ENCODE peak calls at places on chromosomes 16 and 17, in six cellular contexts. A, G, L, S, E and B are unnamed samples.

GRCh38 chr17:56812971-56813388 is 20.7 kb downstream of the C17orf67 start:
- DNase-seq in A (no peak), G (no peak), L (no peak), S (no peak), E (no peak), B (no peak)

GRCh38 chr16:67936876-67937605 is 391 bp upstream of the PSMB10 start:
- DNase-seq in A (peak), G (no peak), L (no peak), S (peak), E (no peak), B (peak)

GRCh38 chr17:43396491-43397060 is 2.2 kb upstream of the ARL4D start:
- DNase-seq in A (no peak), G (no peak), L (no peak), S (no peak), E (no peak), B (no peak)

GRCh38 chr16:66344533-66345145 is 21.9 kb upstream of the CDH5 start:
- DNase-seq in A (no peak), G (no peak), L (no peak), S (peak), E (no peak), B (no peak)

GRCh38 chr16:66534376-66534799 is 15.5 kb downstream of the TK2 start:
- DNase-seq in A (no peak), G (no peak), L (no peak), S (no peak), E (no peak), B (no peak)

GRCh38 chr17:78716814-78717393 is 65.2 kb downstream of the CYTH1 start:
- DNase-seq in A (no peak), G (peak), L (peak), S (peak), E (peak), B (peak)

GRCh38 chr16:71855937-71856662 is 10.3 kb downstream of the ATXN1L start:
- DNase-seq in A (peak), G (no peak), L (no peak), S (no peak), E (no peak), B (no peak)

GRCh38 chr17:63070031-63070430 is 104.0 kb downstream of the TANC2 start:
- DNase-seq in A (no peak), G (no peak), L (no peak), S (no peak), E (no peak), B (no peak)

GRCh38 chr17:61259360-61259759 is 140.3 kb upstream of the TBX2 start:
- DNase-seq in A (no peak), G (no peak), L (no peak), S (no peak), E (no peak), B (no peak)

GRCh38 chr17:77729587-77729986 is 228.9 kb upstream of the TNRC6C start:
- DNase-seq in A (no peak), G (no peak), L (no peak), S (no peak), E (no peak), B (no peak)

GRCh38 chr16:87601322-87602004 is 845 bp upstream of the JPH3 start:
- DNase-seq in A (no peak), G (no peak), L (no peak), S (no peak), E (no peak), B (no peak)
- H3K4me3 ChIP-seq in A (no peak), G (no peak), L (no peak), S (no peak), E (no peak), B (no peak)

GRCh38 chr16:62909597-62909996 is 873.4 kb upstream of the CDH8 start:
- DNase-seq in A (no peak), G (no peak), L (no peak), S (no peak), E (no peak), B (no peak)
- H3K4me3 ChIP-seq in A (no peak), G (no peak), L (no peak), S (no peak), E (no peak), B (no peak)

DNA sequence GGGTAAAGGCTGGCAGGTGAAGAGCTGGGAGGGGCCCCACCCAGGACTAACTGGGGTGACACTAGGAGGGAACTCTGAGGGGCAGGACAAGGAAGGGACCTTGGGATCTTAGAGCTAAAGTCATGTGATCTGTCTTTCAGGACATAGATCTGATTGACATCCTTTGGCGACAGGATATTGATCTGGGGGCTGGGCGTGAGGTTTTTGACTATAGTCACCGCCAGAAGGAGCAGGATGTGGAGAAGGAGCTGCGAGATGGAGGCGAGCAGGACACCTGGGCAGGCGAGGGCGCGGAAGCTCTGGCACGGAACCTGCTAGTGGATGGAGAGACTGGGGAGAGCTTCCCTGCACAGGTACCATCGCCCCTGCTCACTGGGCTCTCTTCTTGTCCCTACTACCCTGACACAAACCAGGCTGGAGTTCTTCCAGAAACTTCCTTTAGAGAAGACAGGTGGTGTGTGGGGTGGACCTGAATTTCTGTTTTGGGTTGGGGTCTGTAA is 8.1 kb downstream of the NFE2L1 start:
- DNase-seq in A (no peak), G (no peak), L (no peak), S (no peak), E (no peak), B (no peak)
- H3K4me3 ChIP-seq in A (no peak), G (no peak), L (no peak), S (no peak), E (peak), B (no peak)

GRCh38 chr17:80456465-80457235 is 19.8 kb downstream of the NPTX1 start:
- DNase-seq in A (no peak), G (no peak), L (no peak), S (no peak), E (peak), B (peak)
- H3K4me3 ChIP-seq in A (no peak), G (no peak), L (no peak), S (no peak), E (peak), B (no peak)

DNA sequence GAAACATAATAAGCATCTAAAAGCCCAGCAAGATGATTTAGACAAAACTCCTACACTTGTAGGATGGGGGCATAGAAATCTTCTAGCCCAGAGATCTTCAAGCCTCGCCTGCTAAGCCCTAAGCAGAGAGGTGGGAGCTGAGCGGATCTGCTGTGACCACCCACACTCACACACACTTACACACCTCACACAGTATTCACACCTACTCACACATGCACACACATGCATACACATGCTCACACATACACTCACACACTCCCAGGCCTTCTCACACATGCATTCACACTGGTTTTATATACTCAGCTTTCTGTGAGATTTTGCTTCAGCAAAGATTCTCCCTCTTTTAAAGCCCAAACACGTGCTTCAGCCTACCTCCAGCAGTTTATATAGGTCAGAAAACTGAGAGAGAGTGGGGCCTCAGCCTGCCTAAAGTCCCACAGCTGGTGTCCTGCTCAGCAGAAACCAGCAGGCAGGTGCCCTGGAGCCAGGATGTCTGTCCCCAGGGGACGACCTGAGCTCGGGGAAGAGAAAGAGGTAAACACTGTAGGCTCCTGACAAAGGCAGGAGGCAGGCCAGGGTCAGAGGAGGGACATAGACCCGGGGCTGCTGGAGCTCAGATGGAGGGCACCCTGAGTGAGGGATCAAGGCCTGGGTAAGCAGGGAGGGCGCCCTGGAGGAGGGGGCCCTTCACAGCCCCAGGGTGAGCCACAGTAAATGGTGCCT is 12.0 kb upstream of the KRT19 start:
- DNase-seq in A (no peak), G (no peak), L (no peak), S (no peak), E (no peak), B (no peak)
- H3K4me3 ChIP-seq in A (no peak), G (no peak), L (no peak), S (no peak), E (no peak), B (no peak)

DNA sequence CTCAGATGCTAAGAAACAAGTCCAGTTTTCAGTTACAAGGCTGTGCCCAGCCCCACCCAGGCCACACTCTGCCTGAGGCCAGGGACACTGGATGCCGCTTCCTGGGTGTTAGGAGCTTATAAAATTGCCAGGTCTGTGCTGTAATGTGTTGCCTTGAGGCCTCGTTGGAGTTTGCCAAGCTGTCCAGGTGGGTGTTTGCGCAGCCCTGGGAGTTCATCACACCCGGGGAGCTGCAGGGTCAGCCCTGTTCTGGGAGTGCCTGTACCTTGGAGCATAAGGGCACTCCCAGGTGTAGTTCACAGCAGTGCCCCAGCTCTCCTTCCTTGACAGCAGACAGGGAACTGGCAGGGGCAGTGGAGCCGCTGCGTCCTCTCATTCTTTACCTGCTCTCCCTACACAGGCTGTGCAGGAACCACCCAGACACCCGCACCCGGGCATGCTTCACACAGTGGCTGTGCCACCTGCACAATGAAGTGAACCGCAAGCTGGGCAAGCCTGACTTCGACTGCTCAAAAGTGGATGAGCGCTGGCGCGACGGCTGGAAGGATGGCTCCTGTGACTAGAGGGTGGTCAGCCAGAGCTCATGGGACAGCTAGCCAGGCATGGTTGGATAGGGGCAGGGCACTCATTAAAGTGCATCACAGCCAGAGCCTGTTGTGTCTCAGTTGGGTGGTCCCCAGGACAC is 1.6 kb downstream of the GFER start:
- DNase-seq in A (no peak), G (peak), L (no peak), S (no peak), E (no peak), B (no peak)
- H3K4me3 ChIP-seq in A (no peak), G (no peak), L (no peak), S (no peak), E (peak), B (no peak)

GRCh38 chr17:17300624-17301568 is 2.3 kb upstream of the NT5M start:
- DNase-seq in A (peak), G (peak), L (peak), S (peak), E (peak), B (peak)
- H3K4me3 ChIP-seq in A (peak), G (no peak), L (no peak), S (no peak), E (peak), B (peak)

DNA sequence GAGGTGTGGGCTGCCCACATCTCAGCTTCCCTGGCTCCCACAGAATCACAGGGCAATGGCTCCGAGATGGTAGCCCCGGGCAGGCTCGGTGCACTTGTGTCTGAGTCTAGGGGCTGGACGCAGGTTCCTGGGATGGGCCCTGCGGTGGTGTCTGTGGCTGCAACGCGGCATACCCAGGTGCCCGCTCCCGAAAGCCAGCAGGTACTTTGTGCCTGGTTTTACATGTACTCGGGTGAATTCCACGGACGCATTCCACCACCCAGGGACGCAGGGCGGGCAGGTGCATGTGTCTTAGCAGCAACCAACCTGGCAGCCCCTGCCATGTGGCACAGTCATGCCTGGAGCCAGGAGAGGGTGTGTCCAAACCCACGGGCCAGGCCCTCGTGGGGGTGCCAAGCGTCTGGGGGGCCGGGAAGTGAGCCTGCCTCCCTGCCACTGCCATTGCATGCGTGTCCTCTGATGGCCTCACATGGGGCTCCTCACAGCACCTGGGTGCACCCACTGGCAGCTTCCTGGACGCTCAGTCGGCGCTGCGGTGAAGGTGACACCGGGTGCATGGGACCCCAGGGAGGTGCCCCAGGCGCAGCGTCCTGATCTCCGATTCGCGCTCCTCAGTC is 4.4 kb upstream of the TMEM204 start:
- DNase-seq in A (no peak), G (no peak), L (no peak), S (no peak), E (no peak), B (no peak)
- H3K4me3 ChIP-seq in A (no peak), G (no peak), L (no peak), S (no peak), E (no peak), B (no peak)

GRCh38 chr17:59840329-59840907 is 52.3 kb downstream of the TUBD1 start:
- DNase-seq in A (no peak), G (no peak), L (peak), S (peak), E (no peak), B (no peak)

GRCh38 chr17:59839646-59840328 is 53.0 kb downstream of the TUBD1 start:
- DNase-seq in A (no peak), G (no peak), L (no peak), S (no peak), E (no peak), B (no peak)

GRCh38 chr17:59838196-59838911 is 54.4 kb downstream of the TUBD1 start:
- DNase-seq in A (peak), G (no peak), L (peak), S (no peak), E (no peak), B (no peak)

GRCh38 chr17:59842901-59843652 is 49.7 kb downstream of the TUBD1 start:
- DNase-seq in A (peak), G (peak), L (peak), S (peak), E (no peak), B (no peak)

GRCh38 chr17:59840908-59841666 is 51.7 kb downstream of the TUBD1 start:
- DNase-seq in A (no peak), G (no peak), L (peak), S (peak), E (no peak), B (no peak)
- H3K4me3 ChIP-seq in A (peak), G (peak), L (peak), S (peak), E (peak), B (peak)

DNA sequence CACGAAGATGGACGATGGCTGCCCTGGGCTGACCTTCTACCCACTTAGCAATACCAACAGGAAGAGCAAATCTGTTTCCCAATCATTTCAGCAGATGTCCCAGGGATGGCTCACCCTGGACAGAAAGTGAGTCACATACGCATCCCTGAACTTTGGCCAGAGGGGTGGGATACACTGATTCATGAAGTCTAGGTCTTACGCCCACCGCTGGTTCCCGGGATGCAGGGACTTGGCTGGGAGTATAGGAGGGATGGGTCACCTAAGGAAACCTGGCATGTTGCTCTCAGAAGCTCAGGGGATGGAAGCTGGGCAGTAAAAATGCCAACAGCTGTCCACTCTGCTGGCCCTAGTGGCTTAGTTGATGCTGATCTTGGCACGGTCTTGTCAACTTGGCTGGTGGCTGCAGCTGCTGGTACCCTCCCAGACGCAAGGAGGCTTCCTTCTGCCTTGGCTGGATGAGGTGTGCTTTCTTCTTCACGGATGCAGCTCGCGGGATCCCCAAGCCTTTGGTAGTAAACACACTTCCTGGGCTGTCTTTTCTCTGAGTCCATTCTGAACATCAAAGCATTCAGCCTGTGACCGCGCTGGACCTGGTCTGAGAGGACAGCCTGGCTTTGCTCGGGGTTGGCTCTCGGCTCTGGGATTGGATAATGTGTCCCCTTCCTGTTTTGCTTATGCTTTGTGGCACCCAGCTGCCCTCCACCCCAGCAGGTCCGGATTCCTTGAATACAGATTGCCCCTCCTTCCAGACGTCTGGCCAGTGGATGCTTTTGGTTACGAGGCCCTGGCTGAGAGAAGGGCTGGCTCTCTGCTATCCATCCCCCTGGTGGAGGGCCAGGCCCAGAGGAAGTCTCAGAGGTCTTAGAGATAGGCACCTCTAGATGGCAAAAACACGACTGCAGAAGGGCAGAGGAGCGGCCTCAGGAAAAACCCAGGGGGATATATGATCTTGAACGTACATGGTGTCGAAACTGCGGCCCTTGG is 71.5 kb downstream of the RAP1GAP2 start:
- DNase-seq in A (no peak), G (no peak), L (peak), S (peak), E (peak), B (peak)
- H3K4me3 ChIP-seq in A (no peak), G (no peak), L (no peak), S (no peak), E (no peak), B (no peak)